ENCODE peak calls at places on chromosome 4, in seven cellular contexts. R is A673, B is spleen, F is SJSA1, E is fibroblast of lung, Y is psoas muscle, V is stomach. M is an unnamed sample.

GRCh38 chr4:59500103-59500502 is 1700.0 kb upstream of the ADGRL3 start:
- DNase-seq in E (no peak), R (no peak), V (no peak), F (no peak), Y (no peak), B (no peak), M (no peak)

GRCh38 chr4:3176625-3177229 is 72.2 kb upstream of the MSANTD1 start:
- DNase-seq in B (no peak), E (no peak), V (no peak), R (no peak), Y (no peak), F (no peak), M (no peak)

GRCh38 chr4:20960291-20960690 is 260.0 kb downstream of the PACRGL start:
- DNase-seq in B (no peak), E (no peak), R (no peak), Y (no peak), F (no peak), V (no peak), M (no peak)

GRCh38 chr4:48781968-48782367 is 1.9 kb upstream of the FRYL start:
- DNase-seq in V (no peak), R (no peak), B (no peak), Y (no peak), F (no peak), E (no peak), M (no peak)

GRCh38 chr4:43556262-43556661 is 663.7 kb downstream of the GRXCR1 start:
- DNase-seq in V (no peak), F (no peak), B (no peak), Y (no peak), E (no peak), R (no peak), M (no peak)

GRCh38 chr4:11427201-11427996 is 1.3 kb downstream of the HS3ST1 start:
- DNase-seq in V (no peak), B (peak), F (no peak), R (no peak), Y (no peak), E (peak), M (no peak)

GRCh38 chr4:170089274-170089742 is 448 bp downstream of the AADAT start:
- DNase-seq in B (no peak), F (peak), R (peak), Y (no peak), V (no peak), E (peak), M (no peak)

GRCh38 chr4:139593091-139593564 is 37.1 kb upstream of the SETD7 start:
- DNase-seq in F (no peak), E (peak), Y (no peak), R (peak), V (no peak), B (no peak), M (no peak)

GRCh38 chr4:46648088-46648744 is 258.3 kb upstream of the GABRA2 start:
- DNase-seq in V (no peak), B (no peak), R (peak), Y (no peak), E (peak), F (no peak), M (no peak)

GRCh38 chr4:181030961-181031360 is 1212.2 kb upstream of the TENM3 start:
- DNase-seq in B (no peak), V (no peak), E (peak), F (no peak), Y (no peak), R (no peak), M (no peak)

GRCh38 chr4:54036184-54036583 is 28.2 kb downstream of the CHIC2 start:
- DNase-seq in E (no peak), Y (no peak), V (no peak), B (no peak), F (no peak), R (no peak), M (no peak)

GRCh38 chr4:76943129-76943620 is 6.4 kb upstream of the SEPTIN11 start:
- DNase-seq in V (no peak), B (no peak), E (peak), R (no peak), Y (no peak), F (no peak), M (no peak)

GRCh38 chr4:74258949-74259348 is 49.3 kb upstream of the EPGN start:
- DNase-seq in V (peak), F (no peak), B (no peak), R (no peak), E (peak), Y (no peak), M (peak)

GRCh38 chr4:139279723-139280620 is at the start of gene MGARP:
- DNase-seq in V (no peak), B (peak), Y (peak), E (peak), R (peak), F (no peak), M (no peak)

GRCh38 chr4:153222162-153222789 is 18.0 kb downstream of the TRIM2 start:
- DNase-seq in V (peak), B (no peak), Y (peak), R (peak), F (peak), E (peak), M (peak)

GRCh38 chr4:6281436-6282144 is 11.9 kb downstream of the WFS1 start:
- DNase-seq in E (no peak), Y (no peak), V (no peak), F (no peak), B (no peak), R (no peak), M (no peak)

GRCh38 chr4:102299708-102300107 is 45.6 kb downstream of the SLC39A8 start:
- DNase-seq in V (peak), R (peak), B (no peak), E (peak), Y (no peak), F (peak), M (no peak)

GRCh38 chr4:176302283-176303275 is 17.2 kb upstream of the SPCS3 start:
- DNase-seq in Y (no peak), F (no peak), B (no peak), V (no peak), E (peak), R (no peak), M (no peak)

GRCh38 chr4:46270986-46271596 is 118.8 kb downstream of the GABRA2 start:
- DNase-seq in Y (no peak), R (peak), E (peak), F (no peak), V (no peak), B (no peak), M (no peak)

GRCh38 chr4:104907991-104908390 is 238.7 kb upstream of the TET2 start:
- DNase-seq in R (no peak), V (no peak), Y (no peak), E (no peak), B (no peak), F (no peak), M (no peak)

GRCh38 chr4:76697129-76697803 is 200.7 kb downstream of the SOWAHB start:
- DNase-seq in B (no peak), V (no peak), Y (no peak), E (no peak), F (no peak), R (no peak), M (no peak)

DNA sequence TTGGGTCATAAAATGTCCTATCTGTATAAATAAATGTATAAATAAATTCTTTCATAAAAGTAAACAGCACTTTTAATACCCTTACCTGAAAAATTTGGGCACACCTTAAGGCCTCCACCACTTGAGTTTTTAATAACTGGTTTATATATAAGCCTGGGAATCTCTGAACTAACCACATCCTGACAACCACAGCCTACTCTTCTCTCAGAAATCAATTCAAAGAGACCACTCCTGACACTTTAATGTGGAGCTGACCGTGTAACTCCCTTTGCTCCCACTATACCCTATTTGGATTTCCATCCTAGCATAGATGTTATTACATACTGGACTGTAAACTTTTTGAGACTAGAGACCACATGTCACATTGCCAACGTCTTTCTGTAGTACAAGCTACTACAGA is 3.5 kb downstream of the FBXL5 start:
- DNase-seq in V (no peak), B (no peak), R (no peak), E (peak), F (no peak), Y (no peak), M (no peak)
- H3K27ac ChIP-seq in V (peak), B (no peak), R (peak), E (no peak), F (no peak), Y (peak), M (peak)

GRCh38 chr4:109128589-109128988 is 173.9 kb downstream of the COL25A1 start:
- DNase-seq in F (no peak), E (no peak), V (no peak), B (no peak), R (no peak), Y (no peak), M (no peak)
- H3K27ac ChIP-seq in F (no peak), E (no peak), V (no peak), B (no peak), R (no peak), Y (no peak), M (no peak)

DNA sequence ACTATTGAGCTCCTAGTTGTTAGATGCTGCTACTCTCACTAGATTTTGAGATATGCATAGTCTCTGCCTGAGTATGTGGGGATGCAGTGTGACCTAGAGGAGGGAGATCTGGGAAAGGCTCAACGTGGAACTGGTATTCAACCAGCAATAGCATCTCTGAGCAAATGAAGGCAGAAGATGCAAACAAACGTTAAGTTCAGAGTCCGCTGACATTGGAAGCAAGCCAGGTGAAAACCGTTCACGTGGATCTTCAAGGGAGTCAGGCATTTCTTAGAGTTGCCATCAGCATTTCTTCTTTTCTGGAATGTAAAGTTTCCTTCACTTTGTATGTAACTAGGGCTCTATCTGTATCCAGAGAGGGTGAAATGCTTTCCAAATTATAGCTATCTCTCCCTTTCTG is 59.9 kb downstream of the C4orf51 start:
- DNase-seq in R (no peak), Y (no peak), E (no peak), B (no peak), F (no peak), V (peak), M (no peak)
- H3K27ac ChIP-seq in R (no peak), Y (no peak), E (no peak), B (no peak), F (no peak), V (no peak), M (no peak)

DNA sequence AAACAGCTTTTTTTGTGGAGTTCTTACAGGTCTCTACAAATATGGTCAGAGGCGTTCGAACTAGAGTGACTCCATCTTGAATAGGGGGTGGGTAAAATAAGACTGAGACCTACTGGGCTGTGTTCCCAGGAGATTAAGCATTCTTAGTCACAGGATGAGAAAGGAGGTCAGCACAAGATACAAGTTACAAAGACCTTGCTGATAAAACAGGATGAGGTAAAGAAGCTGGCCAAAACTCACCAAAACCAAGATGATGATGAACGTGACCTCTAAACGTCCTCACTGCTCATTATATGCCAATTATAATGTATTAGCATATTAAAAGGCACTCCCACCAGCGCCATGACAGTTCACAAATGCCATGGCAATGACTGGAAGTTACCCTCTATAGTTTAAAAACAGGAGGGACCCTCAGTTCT is 42.8 kb upstream of the SPP1 start:
- DNase-seq in F (no peak), V (no peak), E (no peak), R (no peak), B (no peak), Y (no peak), M (no peak)
- H3K27ac ChIP-seq in F (no peak), V (no peak), E (no peak), R (no peak), B (no peak), Y (no peak), M (no peak)

GRCh38 chr4:24565054-24565453 is 19.3 kb downstream of the DHX15 start:
- DNase-seq in E (no peak), R (no peak), Y (no peak), V (no peak), B (no peak), F (no peak), M (no peak)
- H3K27ac ChIP-seq in E (no peak), R (no peak), Y (no peak), V (no peak), B (no peak), F (no peak), M (no peak)

DNA sequence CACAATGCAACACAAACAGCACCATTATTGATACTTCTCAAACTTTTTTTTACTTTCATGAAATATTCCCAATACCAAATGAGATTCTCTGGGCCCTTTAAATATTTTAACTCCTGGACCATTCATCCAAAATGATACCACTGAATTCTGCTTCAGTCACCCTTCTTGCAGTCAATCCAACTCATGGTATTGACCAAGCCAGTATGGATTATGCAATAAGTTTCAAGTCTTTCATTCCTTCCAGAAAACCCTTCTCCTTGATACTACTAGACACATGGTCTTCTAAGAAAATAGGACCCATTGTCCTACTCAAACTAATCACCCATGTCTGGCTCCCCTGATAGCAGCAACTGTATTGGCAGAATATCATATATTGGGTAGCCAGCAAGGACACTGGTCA is 23.0 kb downstream of the ZNF721 start:
- DNase-seq in F (no peak), Y (no peak), V (no peak), B (no peak), R (no peak), E (no peak), M (no peak)
- H3K27ac ChIP-seq in F (no peak), Y (no peak), V (no peak), B (no peak), R (no peak), E (no peak), M (no peak)

DNA sequence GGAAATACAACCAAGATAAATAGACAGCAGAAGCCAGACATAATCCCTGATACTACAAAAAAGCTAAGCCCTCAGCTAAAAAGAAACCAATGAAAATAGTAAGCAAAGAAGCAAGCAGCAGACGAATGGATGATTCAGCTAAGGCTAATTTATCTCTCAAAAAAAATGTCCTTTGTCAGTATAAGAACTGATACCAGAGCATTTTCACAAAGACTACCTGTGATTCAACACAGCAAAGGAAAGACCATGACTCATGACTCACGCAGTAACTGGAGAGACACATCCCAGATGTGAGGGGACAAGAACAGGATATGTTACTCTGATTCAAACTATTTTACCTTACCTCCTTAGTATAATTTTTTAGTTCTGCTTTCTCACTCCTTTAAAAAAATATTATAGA is 22.7 kb upstream of the TMPRSS11F start:
- DNase-seq in V (no peak), R (no peak), F (no peak), B (no peak), E (no peak), Y (no peak), M (no peak)
- H3K27ac ChIP-seq in V (no peak), R (no peak), F (no peak), B (no peak), E (no peak), Y (no peak), M (no peak)